ENCODE peak calls at places on chromosomes 1 and 21, in four cellular contexts. N, O, D and T are unnamed samples.

GRCh38 chr21:44326716-44327602 is 12.2 kb downstream of the CFAP410 start:
- DNase-seq in N (no peak), D (no peak), O (no peak), T (no peak)

GRCh38 chr21:20419780-20420179 is 578.4 kb upstream of the NCAM2 start:
- DNase-seq in O (no peak), D (no peak), N (no peak), T (no peak)

GRCh38 chr1:111008031-111008430 is 44.3 kb upstream of the LRIF1 start:
- DNase-seq in D (no peak), N (no peak), O (no peak), T (no peak)

GRCh38 chr1:53450225-53450624 is 9.0 kb upstream of the DMRTB1 start:
- DNase-seq in O (no peak), D (no peak), N (peak; percentile 58), T (no peak)

GRCh38 chr1:42484382-42484781 is 21.3 kb downstream of the CCDC30 start:
- DNase-seq in D (no peak), O (peak; percentile 7), N (no peak), T (no peak)

GRCh38 chr21:46092026-46092764 is 5.7 kb upstream of the COL6A2 start:
- DNase-seq in O (no peak), N (no peak), D (no peak), T (no peak)

GRCh38 chr1:159924791-159925712 is at the start of gene TAGLN2:
- DNase-seq in D (peak; percentile 79), N (peak; percentile 86), O (peak; percentile 65), T (peak; percentile 67)

GRCh38 chr1:20071416-20071815 is 1.4 kb downstream of the PLA2G5 start:
- DNase-seq in D (no peak), N (no peak), O (no peak), T (no peak)

GRCh38 chr1:150187560-150187931 is 37.8 kb downstream of the PLEKHO1 start:
- DNase-seq in D (no peak), N (no peak), O (no peak), T (no peak)

GRCh38 chr1:230866171-230866811 is 2.0 kb downstream of the C1orf198 start:
- DNase-seq in N (no peak), O (no peak), D (no peak), T (no peak)

GRCh38 chr1:201119206-201119814 is 7.1 kb upstream of the CACNA1S start:
- DNase-seq in O (peak; percentile 22), D (peak; percentile 39), N (peak; percentile 80), T (no peak)

GRCh38 chr1:3009021-3009420 is 12.2 kb upstream of the ACTRT2 start:
- DNase-seq in N (no peak), D (no peak), O (no peak), T (no peak)

GRCh38 chr1:180286417-180286816 is 56.4 kb downstream of the LHX4 start:
- DNase-seq in D (no peak), O (no peak), N (no peak), T (no peak)

GRCh38 chr1:47510282-47510811 is 72.5 kb downstream of the FOXD2 start:
- DNase-seq in O (no peak), N (no peak), D (no peak), T (no peak)

GRCh38 chr1:2452583-2453315 is 23.3 kb upstream of the PLCH2 start:
- DNase-seq in N (no peak), D (no peak), O (no peak), T (no peak)

GRCh38 chr1:180956028-180956640 is 43.4 kb downstream of the KIAA1614 start:
- DNase-seq in D (no peak), O (no peak), N (no peak), T (no peak)

GRCh38 chr1:235901461-235901860 is 34.8 kb upstream of the LYST start:
- DNase-seq in N (no peak), D (no peak), O (no peak), T (no peak)

GRCh38 chr21:31922881-31923280 is 50.1 kb downstream of the HUNK start:
- DNase-seq in O (no peak), D (no peak), N (no peak), T (no peak)

GRCh38 chr1:180952657-180953013 is 39.9 kb downstream of the KIAA1614 start:
- DNase-seq in N (no peak), D (no peak), O (no peak), T (no peak)

GRCh38 chr1:93016171-93016570 is 54.9 kb upstream of the DIPK1A start:
- DNase-seq in N (no peak), O (peak; percentile 5), D (no peak), T (no peak)

GRCh38 chr1:2789986-2790581 is 11.4 kb downstream of the TTC34 start:
- DNase-seq in N (no peak), D (no peak), O (no peak), T (no peak)

GRCh38 chr1:156146749-156147405 is 6.5 kb upstream of the SEMA4A start:
- DNase-seq in O (no peak), D (no peak), N (no peak), T (no peak)

GRCh38 chr1:162970021-162970420 is 99.1 kb upstream of the RGS4 start:
- DNase-seq in N (no peak), D (no peak), O (no peak), T (no peak)

GRCh38 chr1:40582121-40582520 is 50.7 kb downstream of the ZNF684 start:
- DNase-seq in N (no peak), D (no peak), O (no peak), T (no peak)

GRCh38 chr1:33696311-33696710 is 167.6 kb upstream of the HMGB4 start:
- DNase-seq in O (no peak), N (no peak), D (no peak), T (no peak)

GRCh38 chr21:46065215-46065992 is 32.5 kb upstream of the COL6A2 start:
- DNase-seq in N (no peak), D (no peak), O (no peak), T (no peak)

GRCh38 chr1:156129687-156130577 is 15.4 kb downstream of the LMNA start:
- DNase-seq in N (peak; percentile 82), D (peak; percentile 93), O (peak; percentile 98), T (peak; percentile 87)

GRCh38 chr1:193438771-193439170 is 252.4 kb upstream of the B3GALT2 start:
- DNase-seq in O (no peak), N (no peak), D (no peak), T (no peak)

GRCh38 chr1:45730075-45730779 is 20.2 kb downstream of the IPP start:
- DNase-seq in D (no peak), O (no peak), N (no peak), T (no peak)
- TF ChIP-seq TCF7L2 in D (no peak), O (no peak), N (no peak), T (no peak)

DNA sequence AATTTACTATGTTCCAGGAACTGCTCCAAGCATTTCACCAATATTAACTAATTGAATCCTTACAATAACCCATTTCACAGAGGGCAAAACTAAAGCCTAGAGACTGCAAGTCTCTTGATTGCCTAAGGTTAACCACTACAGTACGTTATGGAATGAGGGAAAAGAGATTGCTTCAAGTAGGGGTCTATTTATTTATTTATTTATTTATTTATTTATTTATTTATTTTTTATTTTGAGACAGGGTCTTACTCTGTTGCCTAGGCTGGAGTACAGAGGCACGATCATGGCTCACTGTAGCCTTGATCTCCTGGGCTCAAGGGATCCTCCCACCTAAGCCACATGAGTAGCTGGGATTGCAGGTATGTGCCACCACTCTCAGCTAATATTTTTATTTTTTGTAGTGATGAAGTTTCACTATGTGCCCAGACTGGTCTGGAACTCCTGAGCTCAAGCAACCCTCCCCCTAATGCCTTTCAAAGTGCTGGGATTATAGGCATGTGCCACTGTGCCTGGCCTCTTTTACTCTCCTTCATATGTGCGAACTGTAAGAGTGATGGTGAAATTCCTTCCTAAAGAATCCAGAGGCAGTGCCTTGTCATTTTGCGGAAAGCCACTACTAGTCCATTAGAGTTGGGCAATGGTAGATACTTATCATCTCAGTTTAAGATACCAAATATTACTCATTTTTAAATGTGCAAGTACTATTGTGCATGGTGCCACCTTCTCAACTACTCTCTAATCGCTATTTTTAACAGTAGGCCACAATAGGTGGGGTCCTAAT is 65.7 kb upstream of the CYP2J2 start:
- DNase-seq in D (no peak), O (no peak), N (no peak), T (no peak)
- TF ChIP-seq REST in D (no peak), O (no peak), N (no peak), T (no peak)

DNA sequence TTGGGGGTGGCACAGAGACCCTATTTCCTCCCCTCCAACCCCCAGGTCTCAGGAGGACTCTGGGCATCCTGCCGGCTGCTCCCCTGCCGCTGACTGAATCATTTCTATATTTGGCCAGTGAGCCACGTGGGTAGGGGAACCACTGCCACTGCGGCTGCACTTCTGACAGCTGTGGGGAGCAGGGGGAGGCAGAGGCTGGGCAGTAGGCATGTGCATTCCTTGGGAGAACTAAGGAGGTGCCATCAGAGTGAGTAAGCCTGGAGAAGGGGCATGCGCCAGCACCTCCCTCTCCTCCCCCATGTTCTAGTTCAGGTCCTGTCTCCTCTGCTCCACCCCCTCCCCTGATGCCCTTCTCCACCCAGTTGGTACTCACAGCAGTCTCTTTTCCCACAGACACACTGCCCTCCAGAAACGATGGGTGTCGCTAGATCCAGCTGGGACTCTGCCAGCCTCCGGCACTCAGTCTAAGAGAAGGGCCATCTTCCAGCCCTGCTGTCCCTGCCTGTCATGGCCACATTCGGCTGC is 12.0 kb downstream of the PPFIA4 start:
- DNase-seq in O (no peak), D (no peak), N (no peak), T (no peak)
- H3K4me1 ChIP-seq in O (no peaks in the 10 kb centered on the region), D (peaks cover 22% of the 10 kb centered on the region), N (no peaks in the 10 kb centered on the region), T (no peaks in the 10 kb centered on the region)

GRCh38 chr21:29295066-29295650 is 3.6 kb upstream of the BACH1 start:
- DNase-seq in O (no peak), N (no peak), D (no peak), T (no peak)
- TF ChIP-seq TCF7L2 in O (no peak), N (no peak), D (no peak), T (no peak)

GRCh38 chr1:221741971-221742554 is at the start of gene DUSP10:
- DNase-seq in N (peak; percentile 98), O (peak; percentile 99), D (peak; percentile 97), T (peak; percentile 98)
- TF ChIP-seq REST in N (peak; percentile 32), O (no peak), D (no peak), T (no peak)